ENCODE peak calls at places on chromosomes 6 and 20, in five cellular contexts. One of them, this sample, is unnamed.

GRCh38 chr20:15364781-15365180 is 1027.4 kb upstream of the FLRT3 start:
- DNase-seq in GM12878: no peak
- DNase-seq in prostate gland: no peak
- DNase-seq in K562: no peak
- DNase-seq in transverse colon: no peak
- DNase-seq in this sample: no peak

GRCh38 chr6:16130932-16131387 is 2.1 kb downstream of the MYLIP start:
- DNase-seq in GM12878: peak; percentile 61
- DNase-seq in prostate gland: peak; percentile 46
- DNase-seq in K562: peak; percentile 58
- DNase-seq in transverse colon: peak; percentile 73
- DNase-seq in this sample: peak; percentile 49

GRCh38 chr20:47713941-47714450 is 71.3 kb downstream of the SULF2 start:
- DNase-seq in GM12878: no peak
- DNase-seq in prostate gland: no peak
- DNase-seq in K562: no peak
- DNase-seq in transverse colon: no peak
- DNase-seq in this sample: no peak

GRCh38 chr6:107047807-107048206 is 19.8 kb downstream of the MTRES1 start:
- DNase-seq in GM12878: no peak
- DNase-seq in prostate gland: no peak
- DNase-seq in K562: no peak
- DNase-seq in transverse colon: no peak
- DNase-seq in this sample: no peak

GRCh38 chr6:11972806-11973205 is 39.3 kb upstream of the HIVEP1 start:
- DNase-seq in GM12878: no peak
- DNase-seq in prostate gland: no peak
- DNase-seq in K562: no peak
- DNase-seq in transverse colon: no peak
- DNase-seq in this sample: no peak

GRCh38 chr6:38801305-38801704 is 86.2 kb downstream of the DNAH8 start:
- DNase-seq in GM12878: no peak
- DNase-seq in prostate gland: no peak
- DNase-seq in K562: no peak
- DNase-seq in transverse colon: no peak
- DNase-seq in this sample: no peak

GRCh38 chr6:126312013-126312665 is 27.8 kb upstream of the CENPW start:
- DNase-seq in GM12878: no peak
- DNase-seq in prostate gland: no peak
- DNase-seq in K562: peak; percentile 43
- DNase-seq in transverse colon: no peak
- DNase-seq in this sample: no peak

GRCh38 chr6:155001482-155001881 is 6.4 kb downstream of the TIAM2 start:
- DNase-seq in GM12878: no peak
- DNase-seq in prostate gland: no peak
- DNase-seq in K562: no peak
- DNase-seq in transverse colon: no peak
- DNase-seq in this sample: no peak

GRCh38 chr20:10639762-10640556 is 33.8 kb downstream of the JAG1 start:
- DNase-seq in GM12878: no peak
- DNase-seq in prostate gland: no peak
- DNase-seq in K562: no peak
- DNase-seq in transverse colon: no peak
- DNase-seq in this sample: no peak

GRCh38 chr6:17413313-17413750 is 19.9 kb downstream of the CAP2 start:
- DNase-seq in GM12878: no peak
- DNase-seq in prostate gland: no peak
- DNase-seq in K562: no peak
- DNase-seq in transverse colon: no peak
- DNase-seq in this sample: no peak

GRCh38 chr6:121394151-121394550 is 41.3 kb upstream of the GJA1 start:
- DNase-seq in GM12878: no peak
- DNase-seq in prostate gland: no peak
- DNase-seq in K562: no peak
- DNase-seq in transverse colon: no peak
- DNase-seq in this sample: no peak

GRCh38 chr6:76694779-76695178 is 622.3 kb upstream of the IMPG1 start:
- DNase-seq in GM12878: no peak
- DNase-seq in prostate gland: no peak
- DNase-seq in K562: no peak
- DNase-seq in transverse colon: no peak
- DNase-seq in this sample: no peak

GRCh38 chr6:132084811-132085509 is 133.8 kb upstream of the CCN2 start:
- DNase-seq in GM12878: peak; percentile 15
- DNase-seq in prostate gland: no peak
- DNase-seq in K562: no peak
- DNase-seq in transverse colon: no peak
- DNase-seq in this sample: no peak

GRCh38 chr20:56442381-56443365 is 25.8 kb upstream of the RTF2 start:
- DNase-seq in GM12878: no peak
- DNase-seq in prostate gland: no peak
- DNase-seq in K562: no peak
- DNase-seq in transverse colon: no peak
- DNase-seq in this sample: no peak

GRCh38 chr6:11065436-11066202 is 21.5 kb upstream of the ELOVL2 start:
- DNase-seq in GM12878: no peak
- DNase-seq in prostate gland: no peak
- DNase-seq in K562: no peak
- DNase-seq in transverse colon: no peak
- DNase-seq in this sample: no peak

GRCh38 chr6:84641076-84641475 is 123.3 kb downstream of the TBX18 start:
- DNase-seq in GM12878: no peak
- DNase-seq in prostate gland: no peak
- DNase-seq in K562: no peak
- DNase-seq in transverse colon: no peak
- DNase-seq in this sample: no peak

GRCh38 chr20:15619341-15619740 is 953.9 kb downstream of the KIF16B start:
- DNase-seq in GM12878: no peak
- DNase-seq in prostate gland: no peak
- DNase-seq in K562: no peak
- DNase-seq in transverse colon: no peak
- DNase-seq in this sample: no peak

GRCh38 chr6:136087986-136088385 is 162.1 kb downstream of the MTFR2 start:
- DNase-seq in GM12878: no peak
- DNase-seq in prostate gland: no peak
- DNase-seq in K562: no peak
- DNase-seq in transverse colon: no peak
- DNase-seq in this sample: no peak

GRCh38 chr6:14316911-14317535 is 199.5 kb downstream of the CD83 start:
- DNase-seq in GM12878: no peak
- DNase-seq in prostate gland: peak; percentile 37
- DNase-seq in K562: no peak
- DNase-seq in transverse colon: no peak
- DNase-seq in this sample: peak; percentile 61

GRCh38 chr6:164925681-164926530 is 383.5 kb downstream of the C6orf118 start:
- DNase-seq in GM12878: no peak
- DNase-seq in prostate gland: no peak
- DNase-seq in K562: no peak
- DNase-seq in transverse colon: no peak
- DNase-seq in this sample: no peak

GRCh38 chr6:157561037-157561790 is 180.2 kb downstream of the ZDHHC14 start:
- DNase-seq in GM12878: peak; percentile 73
- DNase-seq in prostate gland: no peak
- DNase-seq in K562: no peak
- DNase-seq in transverse colon: peak; percentile 41
- DNase-seq in this sample: no peak

GRCh38 chr6:82494367-82494766 is 130.8 kb downstream of the TPBG start:
- DNase-seq in GM12878: no peak
- DNase-seq in prostate gland: no peak
- DNase-seq in K562: no peak
- DNase-seq in transverse colon: no peak
- DNase-seq in this sample: no peak

GRCh38 chr6:31107052-31107451 is 5.3 kb downstream of the C6orf15 start:
- DNase-seq in GM12878: no peak
- DNase-seq in prostate gland: no peak
- DNase-seq in K562: no peak
- DNase-seq in transverse colon: no peak
- DNase-seq in this sample: no peak

DNA sequence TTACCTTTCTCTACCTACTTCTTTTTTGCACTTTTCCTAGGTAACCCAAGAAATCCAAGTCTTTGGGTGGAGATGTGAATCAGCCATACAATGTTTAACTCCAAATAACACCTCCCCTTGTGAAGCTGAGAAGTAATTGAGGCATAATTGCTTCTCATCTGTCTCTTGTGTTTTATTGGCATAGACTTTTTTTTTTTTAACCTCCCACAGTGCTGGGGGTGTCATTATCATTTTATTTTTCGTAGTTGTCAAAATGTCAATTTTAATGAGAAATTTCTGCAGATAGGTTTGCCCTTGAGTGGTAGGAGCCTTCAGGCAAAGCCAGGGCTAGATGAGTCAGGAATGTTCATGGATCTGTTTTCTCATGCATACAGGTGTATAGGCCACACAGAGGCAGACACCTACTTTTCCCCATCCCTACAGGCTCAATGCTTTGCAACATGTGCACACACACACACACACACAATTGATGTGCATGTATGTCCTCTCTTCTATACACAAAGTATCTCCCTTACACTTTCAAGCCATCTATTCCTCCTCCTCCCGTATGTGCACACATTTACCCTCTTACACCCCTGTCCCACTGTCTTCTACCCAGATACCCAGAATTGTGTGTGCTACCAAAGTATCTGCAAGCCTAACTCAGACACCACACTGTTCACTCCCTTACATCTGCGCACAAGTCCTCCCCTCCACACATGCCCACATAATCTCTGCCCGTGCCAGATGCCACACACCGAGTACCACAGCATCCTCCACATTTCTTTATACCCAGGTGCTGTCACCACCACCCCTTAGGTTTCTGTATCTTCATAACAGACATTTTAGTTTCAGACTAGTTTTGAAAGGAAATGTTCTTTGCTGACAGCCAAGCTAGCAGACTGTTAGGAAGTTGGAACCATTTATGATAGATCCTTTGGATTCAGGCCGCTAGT is 22.0 kb downstream of the RALY start:
- DNase-seq in GM12878: no peak
- DNase-seq in prostate gland: no peak
- DNase-seq in K562: no peak
- DNase-seq in transverse colon: no peak
- DNase-seq in this sample: no peak
- H3K4me1 ChIP-seq in GM12878: peaks cover 27% of the 10 kb centered on the region
- H3K4me1 ChIP-seq in prostate gland: no peaks in the 10 kb centered on the region
- H3K4me1 ChIP-seq in K562: peaks cover 24% of the 10 kb centered on the region
- H3K4me1 ChIP-seq in transverse colon: peaks cover 86% of the 10 kb centered on the region
- H3K4me1 ChIP-seq in this sample: peaks cover 93% of the 10 kb centered on the region

GRCh38 chr20:62804632-62805364 is at the start of gene OGFR:
- DNase-seq in GM12878: no peak
- DNase-seq in prostate gland: peak; percentile 62
- DNase-seq in K562: peak; percentile 91
- DNase-seq in transverse colon: peak; percentile 78
- DNase-seq in this sample: peak; percentile 69
- TF ChIP-seq POLR2AphosphoS5 in GM12878: peak; percentile 54
- TF ChIP-seq POLR2AphosphoS5 in prostate gland: peak; percentile 50
- TF ChIP-seq POLR2AphosphoS5 in K562: no peak
- TF ChIP-seq POLR2AphosphoS5 in transverse colon: peak; percentile 82
- TF ChIP-seq POLR2AphosphoS5 in this sample: peak; percentile 36

GRCh38 chr6:142935553-142936517 is 9.1 kb downstream of the HIVEP2 start:
- DNase-seq in GM12878: no peak
- DNase-seq in prostate gland: no peak
- DNase-seq in K562: no peak
- DNase-seq in transverse colon: peak; percentile 19
- DNase-seq in this sample: no peak
- H3K4me1 ChIP-seq in GM12878: peaks cover 31% of the 10 kb centered on the region
- H3K4me1 ChIP-seq in prostate gland: no peaks in the 10 kb centered on the region
- H3K4me1 ChIP-seq in K562: no peaks in the 10 kb centered on the region
- H3K4me1 ChIP-seq in transverse colon: peaks cover 38% of the 10 kb centered on the region
- H3K4me1 ChIP-seq in this sample: no peaks in the 10 kb centered on the region

DNA sequence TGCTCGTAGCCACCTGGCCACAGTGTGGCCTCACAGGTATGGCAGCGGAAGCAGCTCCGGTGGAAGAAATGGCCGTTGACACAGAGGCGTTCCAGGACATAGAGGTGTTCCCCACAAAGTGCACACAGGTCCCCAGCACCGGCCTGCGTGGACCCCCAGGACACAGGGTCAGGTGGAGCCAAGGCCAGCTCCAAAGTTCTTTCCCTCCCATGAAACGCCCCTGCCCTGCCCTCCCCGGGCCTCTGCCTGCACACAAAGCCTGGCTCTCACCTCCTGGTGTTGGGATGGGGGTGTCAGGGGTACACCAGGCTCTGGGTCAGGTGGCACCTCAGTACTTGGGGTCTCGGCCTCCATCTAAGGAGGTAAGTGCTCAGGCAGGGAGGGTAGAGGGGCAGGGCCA is 6.6 kb downstream of the SMPD2 start:
- DNase-seq in GM12878: no peak
- DNase-seq in prostate gland: no peak
- DNase-seq in K562: no peak
- DNase-seq in transverse colon: no peak
- DNase-seq in this sample: no peak
- TF ChIP-seq POLR2AphosphoS5 in GM12878: no peak
- TF ChIP-seq POLR2AphosphoS5 in prostate gland: no peak
- TF ChIP-seq POLR2AphosphoS5 in K562: no peak
- TF ChIP-seq POLR2AphosphoS5 in transverse colon: no peak
- TF ChIP-seq POLR2AphosphoS5 in this sample: no peak

GRCh38 chr20:62411479-62412193 is 4.6 kb upstream of the CABLES2 start:
- DNase-seq in GM12878: no peak
- DNase-seq in prostate gland: no peak
- DNase-seq in K562: no peak
- DNase-seq in transverse colon: peak; percentile 50
- DNase-seq in this sample: peak; percentile 43
- H3K4me1 ChIP-seq in GM12878: peaks cover 10% of the 10 kb centered on the region
- H3K4me1 ChIP-seq in prostate gland: peaks cover 13% of the 10 kb centered on the region
- H3K4me1 ChIP-seq in K562: peaks cover 14% of the 10 kb centered on the region
- H3K4me1 ChIP-seq in transverse colon: peaks cover 65% of the 10 kb centered on the region
- H3K4me1 ChIP-seq in this sample: peaks cover 32% of the 10 kb centered on the region